ENCODE peak calls at places on chromosomes 1 and 21, in five cellular contexts. G is NCI-H1930, L is head of caudate nucleus, N is NCI-H226, W is fibroblast of pulmonary artery. D is an unnamed sample.

GRCh38 chr1:27755286-27755685 is 17.7 kb upstream of the STX12 start:
- DNase-seq in G (no peak), L (no peak), N (no peak), W (no peak), D (no peak)

GRCh38 chr1:109761227-109762038 is 2.3 kb downstream of the EPS8L3 start:
- DNase-seq in G (no peak), L (peak; percentile 8), N (no peak), W (no peak), D (no peak)

GRCh38 chr1:47672622-47673021 is 234.8 kb downstream of the FOXD2 start:
- DNase-seq in G (no peak), L (no peak), N (no peak), W (no peak), D (no peak)

GRCh38 chr1:155166373-155167165 is 6.5 kb downstream of the KRTCAP2 start:
- DNase-seq in G (no peak), L (peak; percentile 23), N (no peak), W (peak; percentile 59), D (no peak)

GRCh38 chr1:109027841-109028240 is 14.1 kb downstream of the WDR47 start:
- DNase-seq in G (no peak), L (no peak), N (no peak), W (no peak), D (no peak)

GRCh38 chr1:211591980-211592493 is 13.1 kb upstream of the SLC30A1 start:
- DNase-seq in G (no peak), L (no peak), N (peak; percentile 66), W (peak; percentile 89), D (no peak)

GRCh38 chr21:44012474-44013379 is 618 bp downstream of the TRAPPC10 start:
- DNase-seq in G (peak; percentile 43), L (no peak), N (peak; percentile 22), W (peak; percentile 33), D (peak; percentile 75)

GRCh38 chr1:12469493-12469892 is 148.5 kb downstream of the DHRS3 start:
- DNase-seq in G (no peak), L (no peak), N (no peak), W (no peak), D (no peak)

GRCh38 chr1:33088119-33088906 is 7.4 kb downstream of the AZIN2 start:
- DNase-seq in G (no peak), L (no peak), N (no peak), W (no peak), D (peak; percentile 61)

GRCh38 chr1:101238681-101239094 is 1.9 kb downstream of the S1PR1 start:
- DNase-seq in G (peak; percentile 8), L (peak; percentile 69), N (peak; percentile 84), W (peak; percentile 94), D (peak; percentile 64)

GRCh38 chr1:11880911-11881748 is 22.4 kb upstream of the NPPB start:
- DNase-seq in G (no peak), L (peak; percentile 37), N (no peak), W (no peak), D (no peak)

GRCh38 chr1:24413350-24414163 is at the start of gene STPG1:
- DNase-seq in G (peak; percentile 86), L (peak; percentile 77), N (peak; percentile 88), W (peak; percentile 90), D (no peak)

D was measured in Jurkat, Clone E6-1.